ENCODE peak calls at places on chromosome 6, in nine cellular contexts. K is ACHN; L is fibroblast of lung; P is activated CD4-positive, alpha-beta T cell treated with anti-CD3 and anti-CD28 coated beads, Interleukin-2, amount 50 U/mL, for 24 hours; S is Peyer's patch; H is ovary; Q is adrenal gland; B is B cell; R is endothelial cell. Z is an unnamed sample.

GRCh38 chr6:76697585-76697984 is 625.1 kb upstream of the IMPG1 start:
- DNase-seq in K (peak; percentile 10), L (peak; percentile 6), P (no peak), S (no peak), H (no peak), Q (no peak), B (no peak), R (no peak), Z (peak; percentile 1)

GRCh38 chr6:73504160-73504559 is 16.7 kb downstream of the EEF1A1 start:
- DNase-seq in K (no peak), L (no peak), P (no peak), S (no peak), H (no peak), Q (no peak), B (no peak), R (no peak), Z (no peak)

GRCh38 chr6:41286544-41287346 is at the start of gene TREM1:
- DNase-seq in K (no peak), L (peak; percentile 82), P (no peak), S (no peak), H (no peak), Q (peak; percentile 75), B (no peak), R (no peak), Z (no peak)

GRCh38 chr6:79467716-79468115 is 69.5 kb downstream of the LCA5 start:
- DNase-seq in K (no peak), L (peak; percentile 13), P (no peak), S (no peak), H (no peak), Q (no peak), B (no peak), R (no peak), Z (peak; percentile 7)

GRCh38 chr6:139270249-139270648 is 21.5 kb downstream of the TXLNB start:
- DNase-seq in K (no peak), L (no peak), P (no peak), S (no peak), H (no peak), Q (no peak), B (no peak), R (no peak), Z (no peak)

GRCh38 chr6:139829557-139829956 is 455.1 kb upstream of the CITED2 start:
- DNase-seq in K (no peak), L (no peak), P (no peak), S (no peak), H (peak; percentile 39), Q (no peak), B (no peak), R (no peak), Z (no peak)

GRCh38 chr6:39250507-39250906 is 21.2 kb upstream of the KCNK5 start:
- DNase-seq in K (no peak), L (no peak), P (no peak), S (no peak), H (no peak), Q (no peak), B (no peak), R (no peak), Z (no peak)

GRCh38 chr6:31541059-31541657 is 645 bp downstream of the DDX39B start:
- DNase-seq in K (peak; percentile 31), L (peak; percentile 73), P (no peak), S (peak; percentile 72), H (peak; percentile 62), Q (peak; percentile 78), B (peak; percentile 51), R (no peak), Z (peak; percentile 52)

GRCh38 chr6:42369568-42369967 is 82.2 kb downstream of the TRERF1 start:
- DNase-seq in K (no peak), L (no peak), P (no peak), S (peak; percentile 52), H (no peak), Q (peak; percentile 46), B (no peak), R (no peak), Z (no peak)

GRCh38 chr6:118283759-118284158 is 264.3 kb upstream of the PLN start:
- DNase-seq in K (peak; percentile 63), L (peak; percentile 79), P (no peak), S (no peak), H (no peak), Q (peak; percentile 76), B (no peak), R (peak; percentile 44), Z (peak; percentile 48)

GRCh38 chr6:148269386-148269785 is 73.3 kb upstream of the SASH1 start:
- DNase-seq in K (no peak), L (no peak), P (no peak), S (no peak), H (no peak), Q (no peak), B (no peak), R (no peak), Z (no peak)

GRCh38 chr6:56582246-56582645 is 60.4 kb downstream of the DST start:
- DNase-seq in K (no peak), L (no peak), P (no peak), S (no peak), H (no peak), Q (no peak), B (no peak), R (no peak), Z (no peak)

GRCh38 chr6:41442800-41443501 is 103.2 kb upstream of the FOXP4 start:
- DNase-seq in K (no peak), L (peak; percentile 75), P (no peak), S (no peak), H (peak; percentile 87), Q (peak; percentile 66), B (no peak), R (peak; percentile 78), Z (peak; percentile 69)

GRCh38 chr6:140051521-140052455 is 677.3 kb upstream of the CITED2 start:
- DNase-seq in K (peak; percentile 40), L (peak; percentile 90), P (no peak), S (no peak), H (no peak), Q (no peak), B (no peak), R (no peak), Z (peak; percentile 10)

Z was measured in SK-N-SH.